ENCODE peak calls at places on chromosomes 4 and X, in six cellular contexts. O, F, Z, K, L and P are unnamed samples.
A peak's percentile ranks its signal among the peaks of the same experiment; 100 is the strongest.

GRCh38 chr4:84826681-84827080 is 139.8 kb downstream of the WDFY3 start:
- DNase-seq in L (no peak), K (peak; percentile 77), Z (no peak), F (no peak), O (no peak), P (no peak)

GRCh38 chrX:40068048-40068447 is 29.7 kb downstream of the BCOR start:
- DNase-seq in F (no peak), K (no peak), Z (no peak), O (no peak), L (peak; percentile 29), P (no peak)

GRCh38 chr4:183200453-183200852 is 101.4 kb downstream of the WWC2 start:
- DNase-seq in Z (no peak), L (peak; percentile 91), F (no peak), O (no peak), K (peak; percentile 71), P (no peak)

GRCh38 chrX:151538190-151539122 is 25.0 kb upstream of the PASD1 start:
- DNase-seq in L (peak; percentile 23), F (no peak), Z (no peak), K (peak; percentile 1), O (no peak), P (no peak)

GRCh38 chrX:134172588-134173259 is 64.3 kb upstream of the CCDC160 start:
- DNase-seq in O (peak; percentile 64), L (no peak), K (peak; percentile 0), F (peak; percentile 21), Z (peak; percentile 12), P (peak; percentile 25)

GRCh38 chrX:120560405-120560841 is 339 bp downstream of the CUL4B start:
- DNase-seq in O (peak; percentile 33), F (peak; percentile 12), Z (no peak), K (peak; percentile 58), L (no peak), P (no peak)

GRCh38 chrX:375181-376036 is 11.3 kb downstream of the PPP2R3B start:
- DNase-seq in F (no peak), L (no peak), K (no peak), Z (no peak), O (no peak), P (no peak)

GRCh38 chr4:6963139-6963611 is 53.5 kb downstream of the TBC1D14 start:
- DNase-seq in F (peak; percentile 45), K (peak; percentile 32), L (no peak), O (peak; percentile 36), Z (no peak), P (no peak)

GRCh38 chr4:177692907-177693306 is 250.7 kb upstream of the AGA start:
- DNase-seq in O (no peak), K (no peak), Z (no peak), L (no peak), F (no peak), P (no peak)

GRCh38 chrX:18789916-18790315 is 82.5 kb downstream of the PPEF1 start:
- DNase-seq in O (no peak), F (no peak), K (no peak), L (no peak), Z (no peak), P (no peak)

GRCh38 chrX:71606536-71607216 is 11.6 kb downstream of the CXCR3 start:
- DNase-seq in O (no peak), F (no peak), Z (no peak), K (no peak), L (no peak), P (no peak)

GRCh38 chr4:94728056-94728766 is 29.5 kb upstream of the BMPR1B start:
- DNase-seq in F (no peak), L (no peak), K (no peak), Z (no peak), O (no peak), P (no peak)

GRCh38 chr4:53919605-53920004 is 144.8 kb downstream of the CHIC2 start:
- DNase-seq in K (no peak), L (no peak), F (no peak), O (no peak), Z (no peak), P (no peak)

GRCh38 chrX:123339201-123339905 is 155.3 kb downstream of the GRIA3 start:
- DNase-seq in Z (no peak), L (peak; percentile 22), O (no peak), F (no peak), K (peak; percentile 40), P (no peak)

GRCh38 chr4:74391890-74392478 is 27.0 kb downstream of the EREG start:
- DNase-seq in F (no peak), O (no peak), Z (no peak), L (no peak), K (no peak), P (no peak)

GRCh38 chrX:16671005-16671404 is 21.0 kb downstream of the S100G start:
- DNase-seq in L (peak; percentile 57), O (no peak), K (peak; percentile 68), Z (no peak), F (no peak), P (peak; percentile 49)

DNA sequence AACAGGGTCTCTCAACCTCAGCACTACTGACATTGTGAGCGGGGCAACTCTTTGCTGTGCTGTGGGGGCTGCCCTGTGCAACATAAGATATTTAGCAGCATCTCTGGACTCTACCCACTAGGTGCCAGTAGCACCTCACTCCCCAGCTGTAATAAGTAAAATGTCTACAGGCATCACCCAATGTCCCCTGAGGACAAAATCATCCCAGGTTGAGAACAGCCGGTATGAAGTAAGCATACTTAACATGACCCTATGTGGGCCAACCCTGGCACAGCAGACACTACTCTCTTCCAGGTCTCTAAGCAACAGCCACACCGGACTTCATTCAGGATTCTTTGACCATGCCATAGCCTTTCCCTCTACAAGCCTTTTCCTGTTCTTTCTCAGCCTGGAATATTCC is 10.5 kb upstream of the MGST2 start:
- DNase-seq in O (peak; percentile 29), K (peak; percentile 42), Z (no peak), F (peak; percentile 26), L (peak; percentile 74), P (no peak)
- TF ChIP-seq CTCF in O (no peak), K (peak; percentile 40), Z (peak; percentile 45), F (no peak), L (peak; percentile 53), P (peak; percentile 27)

GRCh38 chr4:99468891-99469290 is 33.7 kb upstream of the ADH7 start:
- DNase-seq in Z (no peak), F (no peak), L (no peak), O (no peak), K (peak; percentile 35), P (no peak)

GRCh38 chr4:99471896-99472295 is 36.8 kb upstream of the ADH7 start:
- DNase-seq in O (no peak), Z (no peak), L (no peak), F (no peak), K (no peak), P (no peak)

GRCh38 chr4:99473131-99473530 is 37.7 kb upstream of the C4orf17 start:
- DNase-seq in O (no peak), K (no peak), F (no peak), L (no peak), Z (no peak), P (no peak)

GRCh38 chr4:99467908-99468307 is 32.8 kb upstream of the ADH7 start:
- DNase-seq in F (no peak), K (no peak), Z (no peak), O (no peak), L (no peak), P (no peak)

GRCh38 chr4:99471349-99471748 is 36.2 kb upstream of the ADH7 start:
- DNase-seq in Z (no peak), O (no peak), L (no peak), F (no peak), K (no peak), P (no peak)
- TF ChIP-seq CTCF in Z (no peak), O (no peak), L (no peak), F (no peak), K (no peak), P (no peak)

GRCh38 chr4:176188654-176189053 is 6.7 kb downstream of the SPATA4 start:
- DNase-seq in Z (no peak), L (no peak), K (no peak), O (no peak), F (no peak), P (no peak)

GRCh38 chr4:176193126-176193525 is 2.3 kb downstream of the SPATA4 start:
- DNase-seq in K (peak; percentile 37), F (no peak), Z (no peak), L (peak; percentile 19), O (no peak), P (no peak)

GRCh38 chr4:176193898-176194297 is 1.5 kb downstream of the SPATA4 start:
- DNase-seq in F (no peak), K (peak; percentile 32), L (peak; percentile 75), O (no peak), Z (no peak), P (no peak)

GRCh38 chr4:176189891-176190795 is 5.2 kb downstream of the SPATA4 start:
- DNase-seq in O (no peak), K (no peak), L (no peak), Z (no peak), F (no peak), P (no peak)

GRCh38 chr4:176191974-176192373 is 3.4 kb downstream of the SPATA4 start:
- DNase-seq in K (no peak), F (no peak), O (no peak), Z (no peak), L (peak; percentile 30), P (no peak)
- TF ChIP-seq CTCF in K (no peak), F (no peak), O (no peak), Z (no peak), L (no peak), P (no peak)

GRCh38 chr4:161256716-161257115 is 907.1 kb downstream of the FSTL5 start:
- DNase-seq in L (peak; percentile 27), K (no peak), O (no peak), Z (no peak), F (no peak), P (no peak)
- TF ChIP-seq CTCF in L (peak; percentile 41), K (peak; percentile 27), O (no peak), Z (no peak), F (peak; percentile 40), P (peak; percentile 48)

GRCh38 chr4:63566658-63567057 is 842.6 kb downstream of the TECRL start:
- DNase-seq in Z (no peak), L (no peak), O (no peak), F (no peak), K (no peak), P (no peak)
- TF ChIP-seq CTCF in Z (no peak), L (no peak), O (no peak), F (no peak), K (no peak), P (no peak)

DNA sequence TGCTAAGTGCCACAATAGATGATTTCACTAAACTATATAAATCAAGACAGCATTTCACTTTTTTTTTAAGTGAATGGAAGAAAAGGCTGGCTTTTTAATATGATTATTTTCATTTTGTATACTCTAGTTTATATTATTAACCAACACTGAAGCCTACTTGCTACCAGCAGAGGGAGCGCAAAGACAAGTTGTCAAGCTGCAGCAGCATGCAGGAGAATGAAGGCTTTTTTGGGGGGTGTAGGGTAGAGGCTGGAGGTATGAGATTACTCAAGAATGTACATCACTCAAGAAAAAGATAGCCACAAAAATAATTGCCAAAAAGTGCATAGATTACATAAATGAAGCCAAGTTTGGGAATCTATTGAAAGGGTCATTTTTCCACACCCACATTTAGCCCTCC is 519.5 kb downstream of the FGF13 start:
- DNase-seq in Z (peak; percentile 20), K (no peak), F (peak; percentile 33), L (peak; percentile 43), O (no peak), P (peak; percentile 1)
- TF ChIP-seq CTCF in Z (peak; percentile 76), K (peak; percentile 26), F (peak; percentile 53), L (peak; percentile 48), O (no peak), P (peak; percentile 34)